ENCODE peak calls at places on chromosomes 1 and 21, in nine cellular contexts. One of them, this sample, is unnamed.

GRCh38 chr1:228280106-228280901 is 72.5 kb downstream of the OBSCN start:
- DNase-seq in keratinocyte: no peak
- DNase-seq in Peyer's patch: peak
- DNase-seq in body of pancreas: no peak
- DNase-seq in lung: no peak
- DNase-seq in heart right ventricle: peak
- DNase-seq in CD8-positive, alpha-beta memory T cell: no peak
- DNase-seq in hepatocyte: no peak
- DNase-seq in suprapubic skin: peak
- DNase-seq in this sample: peak

GRCh38 chr1:183180634-183181056 is 5.4 kb upstream of the LAMC2 start:
- DNase-seq in keratinocyte: no peak
- DNase-seq in Peyer's patch: no peak
- DNase-seq in body of pancreas: peak
- DNase-seq in lung: peak
- DNase-seq in heart right ventricle: peak
- DNase-seq in CD8-positive, alpha-beta memory T cell: no peak
- DNase-seq in hepatocyte: peak
- DNase-seq in suprapubic skin: peak
- DNase-seq in this sample: peak

GRCh38 chr1:11414921-11415538 is 63.9 kb upstream of the DISP3 start:
- DNase-seq in keratinocyte: no peak
- DNase-seq in Peyer's patch: no peak
- DNase-seq in body of pancreas: no peak
- DNase-seq in lung: no peak
- DNase-seq in heart right ventricle: no peak
- DNase-seq in CD8-positive, alpha-beta memory T cell: no peak
- DNase-seq in hepatocyte: no peak
- DNase-seq in suprapubic skin: no peak
- DNase-seq in this sample: no peak

GRCh38 chr1:156115514-156116374 is 1.2 kb downstream of the LMNA start:
- DNase-seq in keratinocyte: no peak
- DNase-seq in Peyer's patch: peak
- DNase-seq in body of pancreas: peak
- DNase-seq in lung: peak
- DNase-seq in heart right ventricle: peak
- DNase-seq in CD8-positive, alpha-beta memory T cell: no peak
- DNase-seq in hepatocyte: peak
- DNase-seq in suprapubic skin: peak
- DNase-seq in this sample: peak

GRCh38 chr1:237327061-237327460 is 285.1 kb downstream of the RYR2 start:
- DNase-seq in keratinocyte: no peak
- DNase-seq in Peyer's patch: no peak
- DNase-seq in body of pancreas: no peak
- DNase-seq in lung: no peak
- DNase-seq in heart right ventricle: no peak
- DNase-seq in CD8-positive, alpha-beta memory T cell: no peak
- DNase-seq in hepatocyte: no peak
- DNase-seq in suprapubic skin: no peak
- DNase-seq in this sample: no peak

GRCh38 chr21:42929969-42930368 is 4.5 kb upstream of the ERVH48-1 start:
- DNase-seq in keratinocyte: no peak
- DNase-seq in Peyer's patch: no peak
- DNase-seq in body of pancreas: no peak
- DNase-seq in lung: no peak
- DNase-seq in heart right ventricle: no peak
- DNase-seq in CD8-positive, alpha-beta memory T cell: no peak
- DNase-seq in hepatocyte: no peak
- DNase-seq in suprapubic skin: no peak
- DNase-seq in this sample: no peak

GRCh38 chr1:37605061-37605650 is 9.4 kb upstream of the GNL2 start:
- DNase-seq in keratinocyte: no peak
- DNase-seq in Peyer's patch: no peak
- DNase-seq in body of pancreas: no peak
- DNase-seq in lung: no peak
- DNase-seq in heart right ventricle: no peak
- DNase-seq in CD8-positive, alpha-beta memory T cell: no peak
- DNase-seq in hepatocyte: no peak
- DNase-seq in suprapubic skin: no peak
- DNase-seq in this sample: no peak

GRCh38 chr1:36778773-36779172 is 255.5 kb downstream of the GRIK3 start:
- DNase-seq in keratinocyte: no peak
- DNase-seq in Peyer's patch: no peak
- DNase-seq in body of pancreas: no peak
- DNase-seq in lung: no peak
- DNase-seq in heart right ventricle: no peak
- DNase-seq in CD8-positive, alpha-beta memory T cell: no peak
- DNase-seq in hepatocyte: no peak
- DNase-seq in suprapubic skin: no peak
- DNase-seq in this sample: no peak

DNA sequence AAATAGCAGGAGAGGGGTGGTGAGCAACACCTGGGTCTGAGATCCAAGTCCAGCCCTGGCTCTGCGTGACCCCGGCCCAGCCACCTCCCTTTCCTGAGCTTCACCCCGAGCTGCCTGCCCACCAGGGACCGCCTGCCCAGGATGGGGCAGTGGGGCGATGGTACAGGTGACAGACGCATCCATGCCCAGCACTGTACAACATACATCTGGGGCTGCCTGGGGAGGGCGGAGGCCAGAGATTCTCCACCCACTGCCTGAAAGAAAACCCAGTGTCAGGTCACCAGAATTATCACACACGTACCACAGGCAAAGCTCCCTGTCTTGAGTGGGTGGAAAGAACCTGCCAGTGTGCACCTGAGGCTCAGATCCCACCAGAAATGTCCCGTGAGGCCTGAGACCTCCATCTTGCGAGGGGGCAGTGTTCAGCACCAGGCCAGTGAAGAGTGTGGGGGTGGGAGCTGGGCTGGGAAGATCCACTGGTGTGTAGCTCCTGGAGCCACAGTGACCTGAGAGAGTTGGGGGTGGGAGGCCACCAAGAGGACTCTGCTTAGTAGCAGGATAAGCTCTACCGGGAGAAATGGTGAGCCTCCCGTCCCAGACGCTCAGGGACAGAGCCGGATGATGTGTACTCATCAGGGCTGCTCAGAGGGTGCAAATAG is 81.5 kb downstream of the DMRTB1 start:
- DNase-seq in keratinocyte: no peak
- DNase-seq in Peyer's patch: no peak
- DNase-seq in body of pancreas: no peak
- DNase-seq in lung: no peak
- DNase-seq in heart right ventricle: peak
- DNase-seq in CD8-positive, alpha-beta memory T cell: no peak
- DNase-seq in hepatocyte: no peak
- DNase-seq in suprapubic skin: no peak
- DNase-seq in this sample: peak
- H3K27ac ChIP-seq in keratinocyte: no peak
- H3K27ac ChIP-seq in Peyer's patch: no peak
- H3K27ac ChIP-seq in body of pancreas: no peak
- H3K27ac ChIP-seq in lung: no peak
- H3K27ac ChIP-seq in heart right ventricle: no peak
- H3K27ac ChIP-seq in CD8-positive, alpha-beta memory T cell: no peak
- H3K27ac ChIP-seq in hepatocyte: no peak
- H3K27ac ChIP-seq in suprapubic skin: no peak
- H3K27ac ChIP-seq in this sample: no peak

GRCh38 chr1:204104331-204105222 is 31.7 kb downstream of the SOX13 start:
- DNase-seq in keratinocyte: peak
- DNase-seq in Peyer's patch: peak
- DNase-seq in body of pancreas: no peak
- DNase-seq in lung: no peak
- DNase-seq in heart right ventricle: peak
- DNase-seq in CD8-positive, alpha-beta memory T cell: no peak
- DNase-seq in hepatocyte: no peak
- DNase-seq in suprapubic skin: no peak
- DNase-seq in this sample: peak

GRCh38 chr1:204102719-204103118 is 29.8 kb downstream of the SOX13 start:
- DNase-seq in keratinocyte: peak
- DNase-seq in Peyer's patch: no peak
- DNase-seq in body of pancreas: no peak
- DNase-seq in lung: no peak
- DNase-seq in heart right ventricle: no peak
- DNase-seq in CD8-positive, alpha-beta memory T cell: no peak
- DNase-seq in hepatocyte: no peak
- DNase-seq in suprapubic skin: no peak
- DNase-seq in this sample: no peak

GRCh38 chr1:204106825-204107224 is 33.9 kb downstream of the SOX13 start:
- DNase-seq in keratinocyte: no peak
- DNase-seq in Peyer's patch: no peak
- DNase-seq in body of pancreas: no peak
- DNase-seq in lung: no peak
- DNase-seq in heart right ventricle: no peak
- DNase-seq in CD8-positive, alpha-beta memory T cell: no peak
- DNase-seq in hepatocyte: no peak
- DNase-seq in suprapubic skin: no peak
- DNase-seq in this sample: no peak

GRCh38 chr1:204102029-204102611 is 29.2 kb downstream of the SOX13 start:
- DNase-seq in keratinocyte: no peak
- DNase-seq in Peyer's patch: no peak
- DNase-seq in body of pancreas: no peak
- DNase-seq in lung: no peak
- DNase-seq in heart right ventricle: no peak
- DNase-seq in CD8-positive, alpha-beta memory T cell: no peak
- DNase-seq in hepatocyte: no peak
- DNase-seq in suprapubic skin: no peak
- DNase-seq in this sample: no peak

DNA sequence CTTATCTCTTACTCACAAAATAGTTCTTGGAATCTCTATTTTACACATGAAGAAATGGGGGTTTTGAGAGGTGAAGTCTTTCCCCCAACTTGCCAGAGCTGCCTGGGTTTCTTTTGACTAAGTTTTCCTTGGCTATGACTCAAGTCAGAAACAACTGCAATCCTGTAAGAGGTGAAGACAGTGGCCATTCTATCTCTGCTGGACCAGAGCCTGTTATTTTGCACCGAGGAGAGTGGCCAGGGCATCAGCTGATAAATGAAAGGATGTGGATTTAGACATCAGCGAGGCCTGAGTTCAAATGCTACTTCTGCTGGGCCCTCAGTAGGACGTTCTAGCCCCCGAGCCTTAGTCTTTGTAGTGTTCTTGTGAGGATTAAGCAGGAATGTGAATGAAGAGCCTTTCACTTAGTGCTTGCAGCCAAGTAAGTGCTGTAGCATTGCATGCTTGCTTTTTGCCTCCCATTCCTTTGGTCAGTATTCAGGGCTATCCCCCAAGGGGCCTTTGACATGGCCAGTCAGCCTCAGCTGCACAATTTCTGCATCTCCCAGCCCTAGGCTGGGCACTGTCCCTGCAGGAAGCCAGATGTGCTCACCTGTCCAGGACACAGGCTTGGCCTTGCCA is 30.3 kb downstream of the SOX13 start:
- DNase-seq in keratinocyte: no peak
- DNase-seq in Peyer's patch: no peak
- DNase-seq in body of pancreas: no peak
- DNase-seq in lung: no peak
- DNase-seq in heart right ventricle: no peak
- DNase-seq in CD8-positive, alpha-beta memory T cell: no peak
- DNase-seq in hepatocyte: no peak
- DNase-seq in suprapubic skin: no peak
- DNase-seq in this sample: peak
- H3K27ac ChIP-seq in keratinocyte: no peak
- H3K27ac ChIP-seq in Peyer's patch: peak
- H3K27ac ChIP-seq in body of pancreas: no peak
- H3K27ac ChIP-seq in lung: peak
- H3K27ac ChIP-seq in heart right ventricle: peak
- H3K27ac ChIP-seq in CD8-positive, alpha-beta memory T cell: peak
- H3K27ac ChIP-seq in hepatocyte: peak
- H3K27ac ChIP-seq in suprapubic skin: peak
- H3K27ac ChIP-seq in this sample: peak

DNA sequence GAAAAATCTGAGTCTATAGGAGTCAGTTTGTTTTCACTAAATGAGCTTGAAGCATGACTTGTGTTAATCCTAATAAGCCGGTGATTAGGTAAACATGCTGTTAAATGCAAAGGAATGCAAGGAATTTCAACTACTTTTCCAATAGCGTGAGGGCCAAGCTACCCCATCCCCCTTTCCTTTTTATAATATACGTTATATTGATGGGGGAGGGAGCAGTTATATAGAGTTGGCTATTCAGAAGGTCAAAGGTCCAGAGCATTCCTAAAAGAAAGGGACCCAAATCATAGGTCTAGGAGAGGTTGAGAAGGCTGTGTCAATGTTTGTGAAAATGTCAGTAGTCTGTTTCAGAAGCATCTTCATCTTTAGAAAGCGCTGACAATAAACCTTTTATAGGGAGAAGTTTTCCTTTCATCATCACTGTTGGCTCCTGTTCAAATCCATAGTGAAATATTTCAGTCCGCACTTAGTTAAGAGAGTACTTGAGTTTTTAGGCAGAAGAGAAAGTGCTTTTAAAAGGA is 3.8 kb downstream of the CCN1 start:
- DNase-seq in keratinocyte: no peak
- DNase-seq in Peyer's patch: no peak
- DNase-seq in body of pancreas: no peak
- DNase-seq in lung: no peak
- DNase-seq in heart right ventricle: no peak
- DNase-seq in CD8-positive, alpha-beta memory T cell: no peak
- DNase-seq in hepatocyte: peak
- DNase-seq in suprapubic skin: no peak
- DNase-seq in this sample: no peak
- H3K27ac ChIP-seq in keratinocyte: no peak
- H3K27ac ChIP-seq in Peyer's patch: peak
- H3K27ac ChIP-seq in body of pancreas: no peak
- H3K27ac ChIP-seq in lung: peak
- H3K27ac ChIP-seq in heart right ventricle: peak
- H3K27ac ChIP-seq in CD8-positive, alpha-beta memory T cell: no peak
- H3K27ac ChIP-seq in hepatocyte: peak
- H3K27ac ChIP-seq in suprapubic skin: no peak
- H3K27ac ChIP-seq in this sample: peak

GRCh38 chr1:77282866-77283539 is 1.2 kb downstream of the AK5 start:
- DNase-seq in keratinocyte: no peak
- DNase-seq in Peyer's patch: no peak
- DNase-seq in body of pancreas: no peak
- DNase-seq in lung: no peak
- DNase-seq in heart right ventricle: no peak
- DNase-seq in CD8-positive, alpha-beta memory T cell: peak
- DNase-seq in hepatocyte: peak
- DNase-seq in suprapubic skin: peak
- DNase-seq in this sample: no peak

GRCh38 chr1:77283701-77284425 is 2.0 kb downstream of the AK5 start:
- DNase-seq in keratinocyte: no peak
- DNase-seq in Peyer's patch: no peak
- DNase-seq in body of pancreas: no peak
- DNase-seq in lung: no peak
- DNase-seq in heart right ventricle: no peak
- DNase-seq in CD8-positive, alpha-beta memory T cell: no peak
- DNase-seq in hepatocyte: no peak
- DNase-seq in suprapubic skin: no peak
- DNase-seq in this sample: no peak

GRCh38 chr1:77280962-77281361 is 857 bp upstream of the AK5 start:
- DNase-seq in keratinocyte: no peak
- DNase-seq in Peyer's patch: no peak
- DNase-seq in body of pancreas: no peak
- DNase-seq in lung: no peak
- DNase-seq in heart right ventricle: no peak
- DNase-seq in CD8-positive, alpha-beta memory T cell: no peak
- DNase-seq in hepatocyte: no peak
- DNase-seq in suprapubic skin: no peak
- DNase-seq in this sample: no peak

GRCh38 chr1:77281491-77282186 is at the start of gene AK5:
- DNase-seq in keratinocyte: no peak
- DNase-seq in Peyer's patch: no peak
- DNase-seq in body of pancreas: peak
- DNase-seq in lung: no peak
- DNase-seq in heart right ventricle: peak
- DNase-seq in CD8-positive, alpha-beta memory T cell: peak
- DNase-seq in hepatocyte: peak
- DNase-seq in suprapubic skin: peak
- DNase-seq in this sample: peak

GRCh38 chr1:77282187-77282865 is 507 bp downstream of the AK5 start:
- DNase-seq in keratinocyte: no peak
- DNase-seq in Peyer's patch: no peak
- DNase-seq in body of pancreas: peak
- DNase-seq in lung: no peak
- DNase-seq in heart right ventricle: no peak
- DNase-seq in CD8-positive, alpha-beta memory T cell: peak
- DNase-seq in hepatocyte: peak
- DNase-seq in suprapubic skin: peak
- DNase-seq in this sample: peak
- H3K27ac ChIP-seq in keratinocyte: no peak
- H3K27ac ChIP-seq in Peyer's patch: no peak
- H3K27ac ChIP-seq in body of pancreas: no peak
- H3K27ac ChIP-seq in lung: no peak
- H3K27ac ChIP-seq in heart right ventricle: no peak
- H3K27ac ChIP-seq in CD8-positive, alpha-beta memory T cell: no peak
- H3K27ac ChIP-seq in hepatocyte: no peak
- H3K27ac ChIP-seq in suprapubic skin: no peak
- H3K27ac ChIP-seq in this sample: no peak